ENCODE peak calls at places on chromosomes 11 and 22, in seven cellular contexts. A, V, M, Y, F, T and H are unnamed samples.
A peak's percentile ranks its signal among the peaks of the same experiment; 100 is the strongest.

GRCh38 chr11:126842038-126842437 is 158.5 kb downstream of the KIRREL3 start:
- DNase-seq in M (no peak), T (no peak), A (no peak), V (no peak), Y (no peak), F (no peak), H (no peak)

GRCh38 chr11:1772270-1773130 is 8.8 kb upstream of the CTSD start:
- DNase-seq in T (peak; percentile 40), A (peak; percentile 93), Y (peak; percentile 79), M (peak; percentile 85), V (peak; percentile 75), F (peak; percentile 96), H (peak; percentile 93)

GRCh38 chr11:83611616-83612015 is 325.4 kb upstream of the CCDC90B start:
- DNase-seq in F (no peak), T (no peak), M (no peak), Y (no peak), V (no peak), A (no peak), H (no peak)

GRCh38 chr11:19275496-19275895 is 34.8 kb upstream of the E2F8 start:
- DNase-seq in F (no peak), Y (no peak), T (no peak), A (no peak), V (no peak), M (peak; percentile 73), H (no peak)

GRCh38 chr11:1086171-1087102 is 11.8 kb downstream of the MUC2 start:
- DNase-seq in Y (no peak), T (no peak), F (no peak), A (no peak), M (no peak), V (peak; percentile 53), H (no peak)

GRCh38 chr22:19663286-19663815 is 51.0 kb upstream of the SEPTIN5 start:
- DNase-seq in F (peak; percentile 83), V (no peak), A (peak; percentile 50), M (peak; percentile 65), T (peak; percentile 19), Y (no peak), H (peak; percentile 83)

GRCh38 chr22:25110846-25111578 is 88.6 kb upstream of the CRYBB3 start:
- DNase-seq in T (peak; percentile 22), V (no peak), M (peak; percentile 87), Y (peak; percentile 91), A (peak; percentile 55), F (peak; percentile 85), H (peak; percentile 64)

GRCh38 chr11:79546366-79546765 is 105.5 kb upstream of the TENM4 start:
- DNase-seq in Y (no peak), T (no peak), V (no peak), F (no peak), A (no peak), M (peak; percentile 7), H (no peak)

GRCh38 chr11:31045335-31045734 is 324.2 kb downstream of the DCDC1 start:
- DNase-seq in A (no peak), Y (peak; percentile 37), V (no peak), T (no peak), M (no peak), F (peak; percentile 8), H (peak; percentile 7)
- TF ChIP-seq CTCF in A (no peak), Y (peak; percentile 73), V (no peak), T (no peak), M (peak; percentile 39), F (peak; percentile 36), H (peak; percentile 20)

GRCh38 chr11:64870893-64871849 is 7.2 kb downstream of the EHD1 start:
- DNase-seq in A (no peak), T (no peak), V (no peak), M (no peak), F (no peak), Y (no peak), H (no peak)

GRCh38 chr11:64867748-64868462 is 10.5 kb downstream of the EHD1 start:
- DNase-seq in M (peak; percentile 76), A (no peak), V (no peak), F (no peak), Y (no peak), T (no peak), H (no peak)

GRCh38 chr11:64869571-64870175 is 8.7 kb downstream of the EHD1 start:
- DNase-seq in A (no peak), Y (peak; percentile 53), V (no peak), T (no peak), F (no peak), M (no peak), H (no peak)

GRCh38 chr11:64868904-64869570 is 9.4 kb downstream of the EHD1 start:
- DNase-seq in T (no peak), A (peak; percentile 76), Y (no peak), F (peak; percentile 90), V (no peak), M (peak; percentile 96), H (peak; percentile 93)

GRCh38 chr11:64870176-64870892 is 8.1 kb downstream of the EHD1 start:
- DNase-seq in M (peak; percentile 80), A (peak; percentile 71), T (no peak), F (peak; percentile 71), Y (peak; percentile 18), V (no peak), H (peak; percentile 81)
- H3K4me3 ChIP-seq in M (no peak overlapping the region), A (peak overlapping the region; percentile 1), T (peak overlapping the region; percentile 29), F (no peak overlapping the region), Y (no peak overlapping the region), V (peak overlapping the region; percentile 1), H (no peak overlapping the region)

GRCh38 chr11:44939673-44940072 is 11.0 kb downstream of the TP53I11 start:
- DNase-seq in F (no peak), T (no peak), A (no peak), M (no peak), V (no peak), Y (peak; percentile 51), H (peak; percentile 38)
- TF ChIP-seq CTCF in F (peak; percentile 21), T (no peak), A (no peak), M (no peak), V (peak; percentile 15), Y (peak; percentile 42), H (peak; percentile 44)

GRCh38 chr11:125768256-125769046 is 10.2 kb downstream of the PATE2 start:
- DNase-seq in T (no peak), V (no peak), A (no peak), F (no peak), Y (no peak), M (no peak), H (no peak)

GRCh38 chr11:125770583-125770982 is 8.0 kb downstream of the PATE2 start:
- DNase-seq in M (no peak), A (no peak), V (no peak), T (no peak), F (no peak), Y (no peak), H (no peak)

GRCh38 chr11:125772834-125773505 is 5.7 kb downstream of the PATE2 start:
- DNase-seq in M (peak; percentile 24), T (no peak), V (no peak), Y (no peak), F (peak; percentile 65), A (no peak), H (peak; percentile 42)

GRCh38 chr11:125777309-125777708 is 1.3 kb downstream of the PATE2 start:
- DNase-seq in M (peak; percentile 40), Y (no peak), V (no peak), F (peak; percentile 1), A (no peak), T (no peak), H (peak; percentile 22)

GRCh38 chr11:125773516-125773915 is 5.1 kb downstream of the PATE2 start:
- DNase-seq in V (no peak), T (no peak), M (no peak), Y (no peak), F (no peak), A (no peak), H (peak; percentile 22)
- H3K4me3 ChIP-seq in V (no peak overlapping the region), T (no peak overlapping the region), M (no peak overlapping the region), Y (no peak overlapping the region), F (no peak overlapping the region), A (no peak overlapping the region), H (no peak overlapping the region)

GRCh38 chr22:43885319-43885671 is 6.5 kb downstream of the PNPLA5 start:
- DNase-seq in M (no peak), Y (no peak), A (no peak), T (no peak), V (no peak), F (no peak), H (no peak)
- TF ChIP-seq CTCF in M (no peak), Y (no peak), A (no peak), T (no peak), V (no peak), F (no peak), H (no peak)

GRCh38 chr11:61111060-61111435 is 8.8 kb downstream of the CD5 start:
- DNase-seq in A (no peak), M (no peak), T (no peak), Y (no peak), V (no peak), F (no peak), H (no peak)
- H3K4me3 ChIP-seq in A (no peak overlapping the region), M (no peak overlapping the region), T (no peak overlapping the region), Y (no peak overlapping the region), V (no peak overlapping the region), F (no peak overlapping the region), H (no peak overlapping the region)